ENCODE peak calls at places on chromosomes 2 and 18, in four cellular contexts. V is retinal pigment epithelial cell, X is MCF 10A, U is Peyer's patch. E is an unnamed sample.

GRCh38 chr18:44048846-44049245 is 631.8 kb upstream of the SETBP1 start:
- DNase-seq in U (no peak), X (no peak), V (no peak), E (no peak)

GRCh38 chr2:124091721-124092120 is 66.6 kb downstream of the CNTNAP5 start:
- DNase-seq in U (no peak), V (no peak), X (no peak), E (no peak)

GRCh38 chr18:38413202-38413601 is 847.6 kb upstream of the CELF4 start:
- DNase-seq in V (no peak), X (no peak), U (no peak), E (no peak)

GRCh38 chr2:104538082-104538481 is 315.8 kb upstream of the POU3F3 start:
- DNase-seq in X (no peak), U (no peak), V (no peak), E (no peak)

GRCh38 chr2:79944205-79944604 is 360.3 kb downstream of the LRRTM1 start:
- DNase-seq in X (no peak), V (no peak), U (no peak), E (no peak)

GRCh38 chr2:63786506-63786905 is 55.2 kb upstream of the UGP2 start:
- DNase-seq in V (no peak), U (no peak), X (no peak), E (no peak)

GRCh38 chr2:150978053-150978452 is 283.6 kb downstream of the RBM43 start:
- DNase-seq in V (no peak), U (no peak), X (no peak), E (no peak)

GRCh38 chr2:102290594-102290993 is 20.8 kb upstream of the IL1RL1 start:
- DNase-seq in V (no peak), U (no peak), X (no peak), E (no peak)

GRCh38 chr2:98480598-98480997 is 35.9 kb downstream of the INPP4A start:
- DNase-seq in X (no peak), U (no peak), V (no peak), E (no peak)

GRCh38 chr2:112685167-112685884 is 35.5 kb upstream of the NT5DC4 start:
- DNase-seq in X (no peak), U (no peak), V (no peak), E (no peak)

GRCh38 chr2:7070483-7070882 is 153.3 kb downstream of the RNF144A start:
- DNase-seq in X (no peak), U (no peak), V (no peak), E (no peak)

GRCh38 chr18:49492694-49493033 is 5.6 kb upstream of the C18orf32 start:
- DNase-seq in V (no peak), X (no peak), U (no peak), E (no peak)

GRCh38 chr2:219561179-219562048 is 9.9 kb downstream of the OBSL1 start:
- DNase-seq in U (no peak), X (no peak), V (no peak), E (no peak)

GRCh38 chr2:177396630-177397460 is 4.3 kb downstream of the AGPS start:
- DNase-seq in U (no peak), X (peak), V (peak), E (no peak)

GRCh38 chr2:12935226-12935625 is 218.5 kb downstream of the TRIB2 start:
- DNase-seq in X (no peak), V (no peak), U (no peak), E (no peak)

GRCh38 chr2:230660294-230661060 is 52.2 kb upstream of the CAB39 start:
- DNase-seq in V (no peak), X (no peak), U (no peak), E (no peak)

GRCh38 chr2:144374163-144374661 is 145.7 kb downstream of the ZEB2 start:
- DNase-seq in V (no peak), U (no peak), X (no peak), E (peak)

GRCh38 chr18:28494151-28494550 is 317.2 kb upstream of the CDH2 start:
- DNase-seq in X (no peak), V (no peak), U (no peak), E (no peak)

GRCh38 chr2:145748927-145749326 is 1229.0 kb upstream of the ZEB2 start:
- DNase-seq in X (no peak), V (no peak), U (no peak), E (no peak)

GRCh38 chr2:145740302-145740701 is 1220.4 kb upstream of the ZEB2 start:
- DNase-seq in V (no peak), X (peak), U (no peak), E (no peak)

GRCh38 chr2:145741161-145741560 is 1221.2 kb upstream of the ZEB2 start:
- DNase-seq in U (no peak), V (no peak), X (no peak), E (no peak)

GRCh38 chr2:145743016-145743415 is 1223.1 kb upstream of the ZEB2 start:
- DNase-seq in V (no peak), U (no peak), X (no peak), E (no peak)

DNA sequence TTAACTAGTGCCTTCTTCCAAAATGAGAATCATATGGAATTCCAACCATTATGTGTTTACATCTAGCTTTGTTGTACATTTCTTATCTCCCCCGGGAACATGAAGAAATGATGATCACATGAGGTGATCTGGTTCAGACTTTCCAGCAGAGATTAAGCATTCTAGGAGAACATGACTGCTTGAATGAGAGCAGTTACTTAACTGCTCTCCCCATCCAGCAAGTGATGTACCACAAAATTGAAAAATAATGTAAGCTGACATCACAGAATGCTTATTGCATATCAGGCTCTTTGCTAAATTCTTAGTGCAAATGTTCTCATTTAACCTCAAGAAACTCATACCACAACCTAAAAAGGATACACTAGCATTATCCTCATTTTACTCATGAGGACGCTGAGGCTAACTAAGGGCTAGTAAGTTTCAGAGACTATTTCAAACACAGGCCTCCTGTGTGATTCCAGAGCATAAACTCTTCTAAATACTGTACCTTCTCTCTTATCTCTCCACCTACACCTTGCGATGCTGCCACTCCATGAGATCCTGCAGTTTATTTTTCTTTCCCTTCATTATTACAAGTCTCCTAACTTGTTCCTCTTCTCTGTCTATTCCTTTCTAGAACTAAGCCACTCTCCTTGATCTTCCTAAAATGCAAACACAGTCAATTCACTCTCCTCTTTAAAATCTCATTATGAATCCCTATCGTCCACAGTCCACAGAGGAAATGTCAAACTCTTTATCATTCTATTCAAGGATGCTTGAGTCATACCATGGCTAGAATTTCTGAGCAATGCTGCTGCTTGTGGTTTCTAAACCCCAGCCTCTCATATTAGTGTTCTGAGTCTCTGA is 1224.8 kb upstream of the ZEB2 start:
- DNase-seq in X (peak), U (no peak), V (no peak), E (peak)
- TF ChIP-seq CTCF in X (no peak), U (no peak), V (no peak), E (no peak)

GRCh38 chr2:237987263-237987662 is 20.4 kb downstream of the UBE2F start:
- DNase-seq in V (no peak), U (no peak), X (no peak), E (no peak)
- TF ChIP-seq CTCF in V (no peak), U (no peak), X (no peak), E (no peak)

GRCh38 chr2:224202466-224202865 is 163.4 kb upstream of the SERPINE2 start:
- DNase-seq in X (no peak), V (no peak), U (no peak), E (no peak)
- TF ChIP-seq CTCF in X (no peak), V (no peak), U (no peak), E (no peak)

DNA sequence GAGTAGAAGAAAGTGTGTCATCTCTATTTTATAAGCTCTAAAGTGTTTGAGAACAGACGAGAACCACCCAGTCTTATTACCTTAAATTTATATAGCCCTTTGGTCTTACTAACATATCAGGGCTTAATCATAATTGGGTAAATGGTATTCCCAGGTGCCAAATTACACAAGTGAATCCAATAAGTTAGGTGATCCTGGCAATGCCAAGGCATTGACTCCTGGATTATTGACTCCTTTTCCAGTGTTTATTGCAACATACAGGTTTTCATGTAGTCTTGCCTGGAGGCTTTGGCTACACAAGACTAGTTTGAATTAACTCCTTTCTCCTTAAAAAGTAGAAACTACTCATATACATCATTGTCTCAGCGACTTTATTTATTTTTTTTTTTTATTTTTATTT is 59.7 kb upstream of the MAPRE2 start:
- DNase-seq in X (peak), U (no peak), V (no peak), E (no peak)
- TF ChIP-seq CTCF in X (no peak), U (no peak), V (no peak), E (no peak)

GRCh38 chr18:76363451-76364120 is 131.5 kb downstream of the ZNF516 start:
- DNase-seq in V (no peak), U (no peak), X (no peak), E (no peak)
- TF ChIP-seq CTCF in V (no peak), U (no peak), X (no peak), E (no peak)

GRCh38 chr2:74439373-74440004 is 2.2 kb downstream of the RTKN start:
- DNase-seq in V (no peak), U (no peak), X (no peak), E (no peak)

GRCh38 chr2:74441690-74442482 is at the start of gene RTKN:
- DNase-seq in V (no peak), U (peak), X (peak), E (peak)

GRCh38 chr2:74440005-74440377 is 1.7 kb downstream of the RTKN start:
- DNase-seq in V (no peak), X (no peak), U (no peak), E (no peak)

GRCh38 chr2:74441111-74441689 is 537 bp downstream of the RTKN start:
- DNase-seq in X (no peak), U (no peak), V (no peak), E (no peak)

DNA sequence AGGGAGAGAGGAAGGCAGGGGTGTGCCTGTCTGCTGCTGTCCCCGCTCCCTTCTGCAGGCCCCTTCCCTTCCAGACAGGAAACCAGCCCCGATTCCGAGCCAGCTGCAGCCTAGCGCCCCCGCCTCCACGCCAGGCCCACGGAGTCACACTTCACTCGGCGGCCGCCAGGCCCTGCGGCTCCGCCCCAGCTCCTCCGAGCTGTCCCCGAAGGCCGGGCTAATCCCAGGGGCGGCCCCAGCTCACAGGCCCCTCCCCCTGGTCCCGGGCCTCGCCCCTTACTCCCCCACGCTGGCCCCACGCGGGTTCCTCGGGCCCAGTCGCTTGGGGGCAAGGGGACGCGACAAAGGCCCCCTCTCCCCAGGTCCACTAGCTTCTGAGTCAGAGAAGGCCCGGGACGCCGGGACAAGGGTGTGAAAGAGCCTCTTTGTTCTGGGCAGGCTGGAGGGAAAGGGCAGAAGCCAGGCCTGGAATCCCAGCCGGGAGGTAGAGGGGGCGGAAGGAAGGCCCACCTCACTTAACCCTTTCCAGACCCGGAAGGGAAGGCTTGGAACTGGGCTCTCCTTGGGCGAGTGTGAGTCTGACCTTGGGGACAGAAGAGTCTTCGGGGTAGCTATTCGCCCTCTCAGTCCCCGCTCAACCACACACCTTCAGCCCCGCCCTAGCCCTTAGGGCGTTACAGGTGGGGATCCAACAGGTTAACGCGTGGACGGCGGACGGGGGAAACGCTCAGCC is 1.2 kb downstream of the RTKN start:
- DNase-seq in V (peak), U (peak), X (peak), E (peak)
- TF ChIP-seq CTCF in V (peak), U (no peak), X (no peak), E (no peak)

GRCh38 chr2:68811364-68811763 is 59.8 kb downstream of the BMP10 start:
- DNase-seq in U (no peak), X (peak), V (no peak), E (no peak)

GRCh38 chr2:68813596-68813995 is 57.6 kb downstream of the BMP10 start:
- DNase-seq in V (no peak), U (no peak), X (no peak), E (no peak)

GRCh38 chr2:68809324-68810240 is 61.6 kb downstream of the BMP10 start:
- DNase-seq in X (peak), U (no peak), V (no peak), E (no peak)

GRCh38 chr2:68807821-68808266 is 63.4 kb downstream of the BMP10 start:
- DNase-seq in V (no peak), U (no peak), X (peak), E (no peak)

DNA sequence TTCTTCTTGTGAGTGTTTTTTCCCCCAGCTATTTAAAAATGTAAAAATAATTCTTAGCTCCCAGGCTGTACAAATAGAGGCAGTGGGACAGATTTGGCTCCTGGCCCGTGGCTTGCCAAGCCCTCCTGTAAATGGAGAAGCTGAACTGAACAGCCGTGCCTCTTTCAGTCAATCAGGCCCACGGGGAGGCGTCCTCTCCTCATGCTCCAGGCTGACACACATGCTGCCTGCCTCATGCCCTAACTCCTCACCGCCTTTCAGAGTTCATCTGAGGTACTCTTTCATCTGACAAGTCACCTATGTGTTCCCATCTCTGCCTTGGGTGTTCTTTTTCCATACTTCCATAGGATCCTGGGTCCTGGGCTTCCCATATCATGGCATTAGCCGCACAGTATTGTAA is 58.9 kb downstream of the BMP10 start:
- DNase-seq in U (no peak), X (no peak), V (no peak), E (no peak)
- TF ChIP-seq CTCF in U (no peak), X (no peak), V (no peak), E (no peak)

GRCh38 chr2:232028631-232029030 is 67.1 kb downstream of the DIS3L2 start:
- DNase-seq in V (no peak), X (no peak), U (no peak), E (no peak)

GRCh38 chr2:232028071-232028470 is 66.6 kb downstream of the DIS3L2 start:
- DNase-seq in V (no peak), U (no peak), X (no peak), E (no peak)

GRCh38 chr2:232029336-232029735 is 67.8 kb downstream of the DIS3L2 start:
- DNase-seq in U (no peak), X (no peak), V (no peak), E (no peak)

GRCh38 chr2:232027530-232027929 is 66.0 kb downstream of the DIS3L2 start:
- DNase-seq in U (no peak), X (no peak), V (no peak), E (no peak)

GRCh38 chr2:232030229-232030628 is 68.7 kb downstream of the DIS3L2 start:
- DNase-seq in X (peak), U (no peak), V (no peak), E (no peak)
- TF ChIP-seq CTCF in X (peak), U (no peak), V (peak), E (no peak)

DNA sequence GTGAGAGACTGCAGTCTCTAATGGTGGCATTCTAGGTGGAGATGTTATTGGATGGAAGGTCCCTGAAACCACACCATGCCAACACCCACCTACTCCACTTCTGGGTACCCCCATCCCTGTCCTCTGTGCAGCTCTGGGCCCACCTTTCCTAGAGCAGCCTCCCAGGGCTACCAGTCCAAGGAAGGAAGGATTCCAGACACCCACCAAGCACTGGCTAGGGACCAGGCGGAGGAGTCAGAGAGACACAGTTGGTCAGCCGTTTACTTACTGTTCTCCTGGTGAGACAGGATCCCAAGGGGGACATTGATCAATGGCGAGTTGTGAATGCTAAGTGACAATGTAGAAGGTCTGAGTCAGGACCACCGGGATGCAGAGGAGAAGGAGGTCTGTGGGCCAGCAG is 151.6 kb downstream of the TTC32 start:
- DNase-seq in X (no peak), V (no peak), U (no peak), E (no peak)
- TF ChIP-seq CTCF in X (no peak), V (no peak), U (no peak), E (no peak)

GRCh38 chr2:231666171-231667095 is 41.9 kb upstream of the PTMA start:
- DNase-seq in V (peak), X (peak), U (peak), E (peak)
- TF ChIP-seq CTCF in V (no peak), X (no peak), U (no peak), E (no peak)